ENCODE peak calls at places on chromosomes 3 and 15, in ten cellular contexts. D is stimulated activated CD4-positive, alpha-beta T cell treated with anti-CD3 and anti-CD28 coated beads, TNF-alpha, amount 100 ng/mL, for 4 hours; A is iPS-NIHi11; Q is activated T-cell treated with anti-CD3 and anti-CD28 coated beads for 1 hour; O is right lobe of liver; N is upper lobe of right lung; B is HTR-8/SVneo; R is amniotic stem cell; M is EH; X is left cardiac atrium. W is an unnamed sample.

GRCh38 chr3:25992606-25993005 is 202.7 kb downstream of the OXSM start:
- DNase-seq in R (no peak), M (no peak), D (no peak), Q (no peak), X (no peak), B (no peak), N (no peak), A (no peak), O (no peak), W (no peak)

GRCh38 chr15:34076785-34077184 is 24.9 kb downstream of the EMC7 start:
- DNase-seq in M (no peak), A (no peak), D (no peak), O (no peak), R (no peak), B (no peak), Q (no peak), N (no peak), X (no peak), W (no peak)

GRCh38 chr3:184601576-184602405 is 40.2 kb downstream of the EPHB3 start:
- DNase-seq in M (no peak), D (no peak), X (no peak), A (peak), B (no peak), N (no peak), R (no peak), Q (no peak), O (no peak), W (no peak)

GRCh38 chr15:25176991-25177954 is 222.5 kb downstream of the SNRPN start:
- DNase-seq in N (peak), A (peak), X (peak), R (no peak), O (peak), M (no peak), B (no peak), Q (no peak), D (no peak), W (no peak)

GRCh38 chr3:72346526-72346926 is 501.7 kb downstream of the SHQ1 start:
- DNase-seq in N (no peak), R (peak), A (no peak), B (peak), O (no peak), M (peak), X (no peak), Q (no peak), D (no peak), W (no peak)

GRCh38 chr3:12644297-12644937 is 19.5 kb downstream of the RAF1 start:
- DNase-seq in D (no peak), Q (no peak), N (no peak), A (no peak), M (peak), X (no peak), B (no peak), O (no peak), R (no peak), W (no peak)

GRCh38 chr3:47250309-47251060 is 32.1 kb downstream of the KIF9 start:
- DNase-seq in D (no peak), M (peak), B (peak), X (peak), O (peak), Q (no peak), A (peak), N (peak), R (no peak), W (no peak)

GRCh38 chr3:175431396-175431795 is 572.3 kb downstream of the NAALADL2 start:
- DNase-seq in N (no peak), B (no peak), Q (no peak), R (no peak), D (no peak), O (no peak), X (no peak), A (no peak), M (peak), W (no peak)

GRCh38 chr3:128489860-128490649 is 2.9 kb downstream of the GATA2 start:
- DNase-seq in M (peak), N (peak), O (peak), Q (no peak), A (no peak), B (no peak), D (no peak), R (peak), X (peak), W (no peak)

GRCh38 chr3:183698318-183698731 is 728 bp downstream of the YEATS2 start:
- DNase-seq in B (peak), M (peak), O (peak), R (no peak), D (no peak), Q (no peak), A (peak), X (peak), N (no peak), W (peak)

GRCh38 chr15:98785796-98786581 is 137.7 kb downstream of the IGF1R start:
- DNase-seq in R (no peak), D (no peak), O (no peak), Q (no peak), B (no peak), N (no peak), X (no peak), M (no peak), A (peak), W (no peak)

GRCh38 chr3:138093721-138094120 is 21.7 kb downstream of the DZIP1L start:
- DNase-seq in D (no peak), O (no peak), Q (no peak), M (no peak), B (no peak), A (no peak), N (no peak), X (no peak), R (no peak), W (no peak)

GRCh38 chr3:55664387-55664786 is 177.3 kb upstream of the WNT5A start:
- DNase-seq in R (no peak), D (no peak), X (no peak), B (no peak), A (no peak), Q (no peak), M (no peak), N (no peak), O (no peak), W (no peak)

GRCh38 chr3:1037631-1038030 is 55.2 kb upstream of the CNTN6 start:
- DNase-seq in R (no peak), M (no peak), X (no peak), A (no peak), D (no peak), B (no peak), N (no peak), O (no peak), Q (no peak), W (no peak)

GRCh38 chr15:93312891-93313486 is 224.0 kb upstream of the RGMA start:
- DNase-seq in B (no peak), A (no peak), R (no peak), N (no peak), Q (no peak), X (no peak), O (no peak), D (no peak), M (no peak), W (no peak)

GRCh38 chr3:159882784-159883779 is 105.6 kb upstream of the IL12A start:
- DNase-seq in M (peak), O (no peak), N (no peak), X (no peak), Q (no peak), R (peak), D (no peak), B (peak), A (no peak), W (no peak)

GRCh38 chr3:138898708-138899107 is 48.2 kb downstream of the FOXL2 start:
- DNase-seq in R (no peak), D (no peak), N (no peak), Q (no peak), M (no peak), O (no peak), A (no peak), X (no peak), B (no peak), W (no peak)

GRCh38 chr3:128727996-128728395 is 2.0 kb downstream of the RAB7A start:
- DNase-seq in M (peak), R (no peak), Q (no peak), X (no peak), B (no peak), A (no peak), D (no peak), O (no peak), N (no peak), W (no peak)

GRCh38 chr15:84387086-84387485 is 151.5 kb downstream of the GOLGA6L4 start:
- DNase-seq in Q (no peak), A (no peak), O (no peak), M (no peak), X (no peak), D (no peak), R (no peak), B (no peak), N (no peak), W (no peak)

GRCh38 chr15:97446138-97446537 is 514.4 kb upstream of the ARRDC4 start:
- DNase-seq in Q (no peak), A (peak), R (no peak), B (no peak), D (no peak), M (no peak), N (no peak), O (no peak), X (no peak), W (no peak)

GRCh38 chr15:38041576-38041975 is 107.1 kb downstream of the TMCO5A start:
- DNase-seq in D (no peak), N (no peak), R (peak), Q (no peak), O (no peak), A (no peak), X (no peak), B (peak), M (peak), W (no peak)

GRCh38 chr3:50371133-50371670 is 11.9 kb upstream of the TMEM115 start:
- DNase-seq in M (no peak), R (no peak), Q (no peak), X (no peak), A (no peak), N (no peak), B (no peak), D (no peak), O (no peak), W (no peak)

GRCh38 chr3:159877924-159878323 is 110.7 kb upstream of the IL12A start:
- DNase-seq in D (no peak), R (no peak), A (no peak), N (no peak), Q (no peak), X (no peak), M (no peak), B (no peak), O (no peak), W (no peak)

GRCh38 chr15:94485148-94485719 is 253.9 kb downstream of the MCTP2 start:
- DNase-seq in X (no peak), B (no peak), N (no peak), M (no peak), A (no peak), R (no peak), Q (no peak), O (no peak), D (no peak), W (no peak)

GRCh38 chr15:68126415-68126814 is 72.3 kb downstream of the PIAS1 start:
- DNase-seq in O (no peak), Q (no peak), N (no peak), R (no peak), A (no peak), B (no peak), D (no peak), M (no peak), X (peak), W (no peak)

GRCh38 chr3:11059090-11059798 is 66.7 kb downstream of the SLC6A1 start:
- DNase-seq in B (peak), N (no peak), A (peak), O (peak), D (no peak), R (peak), Q (no peak), X (peak), M (peak), W (peak)

GRCh38 chr3:34361921-34362320 is 563.5 kb downstream of the PDCD6IP start:
- DNase-seq in M (no peak), D (no peak), B (no peak), A (no peak), X (peak), N (no peak), Q (no peak), R (no peak), O (no peak), W (peak)

GRCh38 chr3:117567903-117568302 is 858.3 kb downstream of the TUSC7 start:
- DNase-seq in X (no peak), Q (no peak), B (no peak), R (no peak), M (no peak), D (no peak), O (no peak), A (no peak), N (no peak), W (no peak)

GRCh38 chr3:193773266-193774183 is 180.5 kb downstream of the OPA1 start:
- DNase-seq in D (no peak), Q (no peak), A (no peak), M (no peak), B (no peak), N (no peak), X (no peak), O (no peak), R (no peak), W (no peak)

GRCh38 chr15:69161878-69162213 is 1.4 kb downstream of the GLCE start:
- DNase-seq in X (no peak), D (no peak), O (no peak), B (no peak), A (no peak), R (no peak), Q (no peak), M (no peak), N (no peak), W (no peak)